ENCODE peak calls at places on chromosomes 5 and 9, in nine cellular contexts. D is neuronal stem cell; A is amniotic stem cell; F is IMR-90; U is activated naive CD8-positive, alpha-beta T cell treated with anti-CD3 and anti-CD28 coated beads, Interleukin-2, amount 50 U/mL, for 24 hours; V is ureter; Q is NCI-H1930; C is T-helper 17 cell; W is iPS DF 6.9. Y is an unnamed sample.

GRCh38 chr5:34648039-34648438 is 8.1 kb upstream of the RAI14 start:
- DNase-seq in D (no peak), A (no peak), F (no peak), U (no peak), V (no peak), Q (no peak), C (no peak), W (no peak), Y (no peak)

GRCh38 chr5:91469517-91470165 is 86.5 kb upstream of the ARRDC3 start:
- DNase-seq in D (no peak), A (no peak), F (no peak), U (no peak), V (no peak), Q (no peak), C (no peak), W (no peak), Y (no peak)

GRCh38 chr5:100551183-100551582 is 16.0 kb downstream of the FAM174A start:
- DNase-seq in D (no peak), A (no peak), F (no peak), U (no peak), V (no peak), Q (no peak), C (no peak), W (no peak), Y (no peak)

GRCh38 chr5:122611401-122611800 is 163.5 kb upstream of the SNX2 start:
- DNase-seq in D (no peak), A (no peak), F (no peak), U (no peak), V (no peak), Q (no peak), C (no peak), W (no peak), Y (no peak)

GRCh38 chr9:87519415-87519989 is 21.8 kb downstream of the DAPK1 start:
- DNase-seq in D (no peak), A (no peak), F (no peak), U (no peak), V (peak; percentile 22), Q (no peak), C (no peak), W (no peak), Y (no peak)

GRCh38 chr5:78611161-78611605 is 37.4 kb downstream of the LHFPL2 start:
- DNase-seq in D (peak; percentile 21), A (no peak), F (peak; percentile 50), U (no peak), V (no peak), Q (no peak), C (no peak), W (peak; percentile 16), Y (no peak)

GRCh38 chr5:143154495-143155375 is 248.8 kb downstream of the NR3C1 start:
- DNase-seq in D (no peak), A (peak; percentile 35), F (peak; percentile 42), U (no peak), V (no peak), Q (no peak), C (no peak), W (no peak), Y (no peak)

GRCh38 chr5:136108131-136108739 is 24.4 kb upstream of the SMAD5 start:
- DNase-seq in D (no peak), A (no peak), F (no peak), U (no peak), V (no peak), Q (no peak), C (no peak), W (no peak), Y (no peak)

GRCh38 chr5:15069407-15069905 is 197.9 kb upstream of the ANKH start:
- DNase-seq in D (no peak), A (no peak), F (no peak), U (no peak), V (no peak), Q (no peak), C (no peak), W (no peak), Y (no peak)

GRCh38 chr9:92723801-92724323 is 40.8 kb downstream of the BICD2 start:
- DNase-seq in D (no peak), A (no peak), F (no peak), U (no peak), V (no peak), Q (no peak), C (no peak), W (no peak), Y (no peak)

GRCh38 chr5:147892696-147893296 is 13.5 kb downstream of the C5orf46 start:
- DNase-seq in D (no peak), A (no peak), F (peak; percentile 1), U (no peak), V (no peak), Q (no peak), C (no peak), W (no peak), Y (no peak)

GRCh38 chr5:168301593-168302388 is 10.3 kb downstream of the WWC1 start:
- DNase-seq in D (no peak), A (no peak), F (no peak), U (no peak), V (no peak), Q (no peak), C (no peak), W (no peak), Y (no peak)

GRCh38 chr9:75027187-75028107 is 646 bp downstream of the CARNMT1 start:
- DNase-seq in D (no peak), A (no peak), F (peak; percentile 45), U (peak; percentile 66), V (peak; percentile 56), Q (no peak), C (no peak), W (no peak), Y (peak; percentile 74)

GRCh38 chr5:103428411-103428871 is 134.1 kb downstream of the NUDT12 start:
- DNase-seq in D (no peak), A (no peak), F (peak; percentile 86), U (no peak), V (no peak), Q (no peak), C (no peak), W (no peak), Y (no peak)

GRCh38 chr5:40368200-40368599 is 311.5 kb upstream of the PTGER4 start:
- DNase-seq in D (no peak), A (no peak), F (no peak), U (no peak), V (no peak), Q (no peak), C (no peak), W (no peak), Y (no peak)

GRCh38 chr5:160271396-160271795 is 41.0 kb downstream of the CCNJL start:
- DNase-seq in D (no peak), A (no peak), F (no peak), U (peak; percentile 19), V (peak; percentile 77), Q (no peak), C (no peak), W (no peak), Y (no peak)

GRCh38 chr9:73269430-73270101 is 117.9 kb downstream of the ANXA1 start:
- DNase-seq in D (no peak), A (peak; percentile 1), F (peak; percentile 2), U (no peak), V (no peak), Q (no peak), C (no peak), W (no peak), Y (no peak)

GRCh38 chr9:124498499-124499146 is 8.6 kb downstream of the NR5A1 start:
- DNase-seq in D (no peak), A (no peak), F (no peak), U (no peak), V (no peak), Q (no peak), C (no peak), W (no peak), Y (no peak)

GRCh38 chr5:131393498-131393968 is 129.7 kb downstream of the CDC42SE2 start:
- DNase-seq in D (no peak), A (no peak), F (no peak), U (no peak), V (no peak), Q (no peak), C (no peak), W (no peak), Y (no peak)

GRCh38 chr9:120186276-120186675 is 393.7 kb downstream of the CDK5RAP2 start:
- DNase-seq in D (no peak), A (no peak), F (no peak), U (no peak), V (no peak), Q (no peak), C (no peak), W (no peak), Y (no peak)

GRCh38 chr9:21996438-21996837 is 1.8 kb downstream of the CDKN2B-AS1 start:
- DNase-seq in D (no peak), A (no peak), F (no peak), U (no peak), V (no peak), Q (no peak), C (no peak), W (no peak), Y (no peak)

GRCh38 chr5:143629871-143630658 is 181.9 kb upstream of the HMHB1 start:
- DNase-seq in D (no peak), A (no peak), F (peak; percentile 86), U (no peak), V (no peak), Q (no peak), C (no peak), W (no peak), Y (no peak)

GRCh38 chr5:156741516-156741915 is 108.6 kb upstream of the PPP1R2B start:
- DNase-seq in D (no peak), A (no peak), F (no peak), U (no peak), V (no peak), Q (no peak), C (no peak), W (no peak), Y (no peak)

GRCh38 chr9:132169672-132170392 is 8.0 kb downstream of the NTNG2 start:
- DNase-seq in D (peak; percentile 71), A (peak; percentile 7), F (peak; percentile 51), U (peak; percentile 74), V (no peak), Q (peak; percentile 46), C (peak; percentile 41), W (no peak), Y (no peak)

GRCh38 chr5:58069846-58070245 is 390.0 kb downstream of the PLK2 start:
- DNase-seq in D (no peak), A (no peak), F (no peak), U (no peak), V (no peak), Q (no peak), C (no peak), W (no peak), Y (no peak)

GRCh38 chr9:91182429-91182828 is 179.3 kb downstream of the AUH start:
- DNase-seq in D (no peak), A (no peak), F (no peak), U (no peak), V (no peak), Q (no peak), C (no peak), W (no peak), Y (no peak)

GRCh38 chr5:137778772-137779564 is 24.8 kb upstream of the HNRNPA0 start:
- DNase-seq in D (peak; percentile 49), A (peak; percentile 2), F (peak; percentile 39), U (no peak), V (no peak), Q (peak; percentile 4), C (no peak), W (no peak), Y (no peak)

Y was measured in natural killer cell treated with Interleukin-12 subunit alpha and Interleukin-12 subunit beta and Interleukin-15 and Interleukin-18, amount 100 ng/mL, for 72 hours.